ENCODE peak calls at places on chromosomes 4 and X, in seven cellular contexts. G, K, J, X, I, R and S are unnamed samples.

GRCh38 chr4:7472443-7473013 is 37.8 kb upstream of the PSAPL1 start:
- DNase-seq in X (no peak), G (no peak), R (no peak), K (no peak), J (no peak), I (no peak), S (no peak)

GRCh38 chr4:159487284-159487747 is 384.4 kb downstream of the RAPGEF2 start:
- DNase-seq in I (peak; percentile 23), K (peak; percentile 32), R (peak; percentile 27), G (peak; percentile 42), X (no peak), J (peak; percentile 74), S (peak; percentile 44)

GRCh38 chr4:31078661-31079060 is 358.5 kb downstream of the PCDH7 start:
- DNase-seq in R (no peak), X (no peak), K (no peak), I (no peak), J (no peak), G (no peak), S (no peak)

GRCh38 chr4:70749313-70749712 is 27.5 kb downstream of the RUFY3 start:
- DNase-seq in K (no peak), J (peak; percentile 18), G (no peak), I (no peak), R (no peak), X (no peak), S (no peak)

GRCh38 chr4:185752881-185753280 is 59.1 kb downstream of the SORBS2 start:
- DNase-seq in I (no peak), G (no peak), K (no peak), X (no peak), J (no peak), R (no peak), S (no peak)

GRCh38 chrX:132775230-132775823 is 183.1 kb downstream of the HS6ST2 start:
- DNase-seq in J (no peak), K (peak; percentile 15), R (no peak), X (no peak), I (no peak), G (no peak), S (no peak)

GRCh38 chr4:88775026-88775425 is 77.4 kb upstream of the NAP1L5 start:
- DNase-seq in K (no peak), I (no peak), R (no peak), J (no peak), G (no peak), X (no peak), S (no peak)

GRCh38 chr4:2689114-2689513 is 67.0 kb downstream of the TNIP2 start:
- DNase-seq in K (no peak), G (no peak), I (no peak), R (no peak), J (no peak), X (no peak), S (no peak)

GRCh38 chr4:151436093-151436518 is 27.1 kb downstream of the FHIP1A start:
- DNase-seq in J (no peak), I (no peak), X (no peak), G (no peak), R (no peak), K (no peak), S (peak; percentile 13)

GRCh38 chrX:9670136-9670905 is 95.3 kb downstream of the GPR143 start:
- DNase-seq in K (no peak), R (no peak), G (no peak), X (no peak), J (peak; percentile 29), I (no peak), S (no peak)

GRCh38 chr4:101022151-101023024 is 324.9 kb downstream of the PPP3CA start:
- DNase-seq in X (no peak), G (no peak), K (no peak), R (no peak), I (no peak), J (peak; percentile 46), S (no peak)

GRCh38 chr4:168259096-168259495 is 59.5 kb downstream of the DDX60 start:
- DNase-seq in I (no peak), R (no peak), X (no peak), G (no peak), K (no peak), J (no peak), S (no peak)

GRCh38 chr4:10809905-10810304 is 125.3 kb upstream of the CLNK start:
- DNase-seq in X (no peak), I (no peak), J (no peak), R (no peak), K (no peak), G (no peak), S (no peak)

GRCh38 chrX:42096262-42096939 is 173.0 kb upstream of the CASK start:
- DNase-seq in X (no peak), R (peak; percentile 56), I (no peak), G (peak; percentile 74), J (peak; percentile 79), K (no peak), S (peak; percentile 51)

GRCh38 chr4:112664611-112665010 is 27.7 kb downstream of the LARP7 start:
- DNase-seq in G (no peak), K (no peak), I (no peak), J (peak; percentile 8), R (no peak), X (no peak), S (no peak)

GRCh38 chrX:20514358-20514757 is 247.6 kb upstream of the RPS6KA3 start:
- DNase-seq in I (no peak), R (peak; percentile 28), K (no peak), X (no peak), G (peak; percentile 61), J (peak; percentile 89), S (no peak)

GRCh38 chr4:110962616-110963015 is 339.7 kb upstream of the PITX2 start:
- DNase-seq in X (no peak), G (no peak), K (no peak), J (no peak), I (no peak), R (no peak), S (no peak)